ENCODE peak calls at places on chromosomes 12 and 14, in four cellular contexts. One of them, this sample, is unnamed.

GRCh38 chr12:77925536-77926108 is 94.9 kb downstream of the NAV3 start:
- DNase-seq in fibroblast of mammary gland: peak
- DNase-seq in prostate gland: peak
- DNase-seq in tibial artery: peak
- DNase-seq in this sample: peak

GRCh38 chr12:84124211-84124610 is 788.4 kb downstream of the SLC6A15 start:
- DNase-seq in fibroblast of mammary gland: no peak
- DNase-seq in prostate gland: no peak
- DNase-seq in tibial artery: no peak
- DNase-seq in this sample: no peak

GRCh38 chr12:59708484-59708883 is 112.7 kb downstream of the SLC16A7 start:
- DNase-seq in fibroblast of mammary gland: no peak
- DNase-seq in prostate gland: no peak
- DNase-seq in tibial artery: no peak
- DNase-seq in this sample: no peak

GRCh38 chr12:82682851-82683261 is 3.9 kb upstream of the TMTC2 start:
- DNase-seq in fibroblast of mammary gland: peak
- DNase-seq in prostate gland: peak
- DNase-seq in tibial artery: no peak
- DNase-seq in this sample: no peak

GRCh38 chr14:73757876-73758391 is 43.8 kb upstream of the PNMA1 start:
- DNase-seq in fibroblast of mammary gland: no peak
- DNase-seq in prostate gland: no peak
- DNase-seq in tibial artery: no peak
- DNase-seq in this sample: no peak

GRCh38 chr14:106228541-106229158 is 702.3 kb downstream of the TMEM121 start:
- DNase-seq in fibroblast of mammary gland: no peak
- DNase-seq in prostate gland: no peak
- DNase-seq in tibial artery: no peak
- DNase-seq in this sample: no peak

GRCh38 chr14:72962829-72963312 is 36.6 kb downstream of the DCAF4 start:
- DNase-seq in fibroblast of mammary gland: peak
- DNase-seq in prostate gland: no peak
- DNase-seq in tibial artery: no peak
- DNase-seq in this sample: peak

GRCh38 chr14:52283099-52283498 is 15.6 kb downstream of the PTGDR start:
- DNase-seq in fibroblast of mammary gland: no peak
- DNase-seq in prostate gland: no peak
- DNase-seq in tibial artery: no peak
- DNase-seq in this sample: no peak

GRCh38 chr14:66104486-66104885 is 381.7 kb upstream of the CCDC196 start:
- DNase-seq in fibroblast of mammary gland: no peak
- DNase-seq in prostate gland: no peak
- DNase-seq in tibial artery: no peak
- DNase-seq in this sample: no peak

GRCh38 chr14:79136437-79137430 is 966.6 kb downstream of the NRXN3 start:
- DNase-seq in fibroblast of mammary gland: no peak
- DNase-seq in prostate gland: no peak
- DNase-seq in tibial artery: no peak
- DNase-seq in this sample: no peak

GRCh38 chr12:101127521-101128219 is 82.4 kb downstream of the SLC5A8 start:
- DNase-seq in fibroblast of mammary gland: peak
- DNase-seq in prostate gland: no peak
- DNase-seq in tibial artery: no peak
- DNase-seq in this sample: peak

GRCh38 chr12:132484891-132485441 is 5.0 kb upstream of the FBRSL1 start:
- DNase-seq in fibroblast of mammary gland: no peak
- DNase-seq in prostate gland: no peak
- DNase-seq in tibial artery: no peak
- DNase-seq in this sample: no peak

GRCh38 chr12:13816394-13816793 is 165.0 kb downstream of the GRIN2B start:
- DNase-seq in fibroblast of mammary gland: no peak
- DNase-seq in prostate gland: no peak
- DNase-seq in tibial artery: no peak
- DNase-seq in this sample: no peak

GRCh38 chr14:21263284-21264024 is 5.8 kb downstream of the HNRNPC start:
- DNase-seq in fibroblast of mammary gland: peak
- DNase-seq in prostate gland: no peak
- DNase-seq in tibial artery: no peak
- DNase-seq in this sample: no peak

GRCh38 chr12:75844985-75845384 is 186.6 kb downstream of the PHLDA1 start:
- DNase-seq in fibroblast of mammary gland: no peak
- DNase-seq in prostate gland: no peak
- DNase-seq in tibial artery: no peak
- DNase-seq in this sample: no peak

GRCh38 chr12:1197264-1198018 is 206.4 kb downstream of the ERC1 start:
- DNase-seq in fibroblast of mammary gland: peak
- DNase-seq in prostate gland: no peak
- DNase-seq in tibial artery: no peak
- DNase-seq in this sample: no peak

GRCh38 chr12:34605510-34605887 is 583.2 kb downstream of the ALG10 start:
- DNase-seq in fibroblast of mammary gland: no peak
- DNase-seq in prostate gland: no peak
- DNase-seq in tibial artery: peak
- DNase-seq in this sample: no peak

GRCh38 chr12:108117163-108117849 is 11.8 kb upstream of the WSCD2 start:
- DNase-seq in fibroblast of mammary gland: no peak
- DNase-seq in prostate gland: no peak
- DNase-seq in tibial artery: no peak
- DNase-seq in this sample: no peak

GRCh38 chr14:28467611-28468010 is 299.0 kb upstream of the FOXG1 start:
- DNase-seq in fibroblast of mammary gland: no peak
- DNase-seq in prostate gland: no peak
- DNase-seq in tibial artery: no peak
- DNase-seq in this sample: no peak

GRCh38 chr12:116687888-116688287 is 50.0 kb downstream of the SPRING1 start:
- DNase-seq in fibroblast of mammary gland: peak
- DNase-seq in prostate gland: no peak
- DNase-seq in tibial artery: peak
- DNase-seq in this sample: peak

GRCh38 chr12:63387736-63388135 is 236.7 kb upstream of the AVPR1A start:
- DNase-seq in fibroblast of mammary gland: no peak
- DNase-seq in prostate gland: no peak
- DNase-seq in tibial artery: no peak
- DNase-seq in this sample: no peak

GRCh38 chr12:118337194-118337838 is 35.4 kb downstream of the TAOK3 start:
- DNase-seq in fibroblast of mammary gland: no peak
- DNase-seq in prostate gland: peak
- DNase-seq in tibial artery: no peak
- DNase-seq in this sample: peak

GRCh38 chr12:67813509-67813908 is 165.0 kb downstream of the DYRK2 start:
- DNase-seq in fibroblast of mammary gland: peak
- DNase-seq in prostate gland: no peak
- DNase-seq in tibial artery: no peak
- DNase-seq in this sample: peak

GRCh38 chr12:56103066-56103711 is 1.2 kb upstream of the PA2G4 start:
- DNase-seq in fibroblast of mammary gland: no peak
- DNase-seq in prostate gland: no peak
- DNase-seq in tibial artery: no peak
- DNase-seq in this sample: no peak

GRCh38 chr12:109952160-109952858 is 43.9 kb downstream of the GIT2 start:
- DNase-seq in fibroblast of mammary gland: no peak
- DNase-seq in prostate gland: no peak
- DNase-seq in tibial artery: no peak
- DNase-seq in this sample: no peak

GRCh38 chr12:118641249-118641648 is 264.9 kb downstream of the SUDS3 start:
- DNase-seq in fibroblast of mammary gland: no peak
- DNase-seq in prostate gland: no peak
- DNase-seq in tibial artery: no peak
- DNase-seq in this sample: no peak

GRCh38 chr12:6370994-6371754 is 4.2 kb downstream of the SCNN1A start:
- DNase-seq in fibroblast of mammary gland: peak
- DNase-seq in prostate gland: peak
- DNase-seq in tibial artery: no peak
- DNase-seq in this sample: peak

GRCh38 chr14:87690076-87690661 is 302.8 kb downstream of the GALC start:
- DNase-seq in fibroblast of mammary gland: no peak
- DNase-seq in prostate gland: no peak
- DNase-seq in tibial artery: no peak
- DNase-seq in this sample: no peak

GRCh38 chr12:76529226-76529918 is 30.2 kb downstream of the OSBPL8 start:
- DNase-seq in fibroblast of mammary gland: peak
- DNase-seq in prostate gland: no peak
- DNase-seq in tibial artery: no peak
- DNase-seq in this sample: peak

GRCh38 chr12:59149995-59150642 is 229.8 kb upstream of the LRIG3 start:
- DNase-seq in fibroblast of mammary gland: peak
- DNase-seq in prostate gland: peak
- DNase-seq in tibial artery: no peak
- DNase-seq in this sample: peak

GRCh38 chr12:29559194-29559593 is 61.7 kb upstream of the OVCH1 start:
- DNase-seq in fibroblast of mammary gland: no peak
- DNase-seq in prostate gland: no peak
- DNase-seq in tibial artery: no peak
- DNase-seq in this sample: no peak
- H3K4me3 ChIP-seq in fibroblast of mammary gland: no peak
- H3K4me3 ChIP-seq in prostate gland: no peak
- H3K4me3 ChIP-seq in tibial artery: no peak
- H3K4me3 ChIP-seq in this sample: no peak

GRCh38 chr12:10196210-10196609 is 16.5 kb upstream of the GABARAPL1 start:
- DNase-seq in fibroblast of mammary gland: no peak
- DNase-seq in prostate gland: no peak
- DNase-seq in tibial artery: no peak
- DNase-seq in this sample: no peak

GRCh38 chr12:10194160-10194559 is 15.3 kb downstream of the TMEM52B start:
- DNase-seq in fibroblast of mammary gland: peak
- DNase-seq in prostate gland: no peak
- DNase-seq in tibial artery: no peak
- DNase-seq in this sample: no peak

GRCh38 chr12:10197879-10198278 is 14.8 kb upstream of the GABARAPL1 start:
- DNase-seq in fibroblast of mammary gland: no peak
- DNase-seq in prostate gland: no peak
- DNase-seq in tibial artery: no peak
- DNase-seq in this sample: no peak
- H3K4me3 ChIP-seq in fibroblast of mammary gland: no peak
- H3K4me3 ChIP-seq in prostate gland: no peak
- H3K4me3 ChIP-seq in tibial artery: no peak
- H3K4me3 ChIP-seq in this sample: no peak

GRCh38 chr14:92850492-92850891 is 56.4 kb downstream of the GOLGA5 start:
- DNase-seq in fibroblast of mammary gland: peak
- DNase-seq in prostate gland: no peak
- DNase-seq in tibial artery: no peak
- DNase-seq in this sample: peak
- H3K4me3 ChIP-seq in fibroblast of mammary gland: no peak
- H3K4me3 ChIP-seq in prostate gland: no peak
- H3K4me3 ChIP-seq in tibial artery: no peak
- H3K4me3 ChIP-seq in this sample: no peak

GRCh38 chr12:30164937-30165336 is 381.2 kb upstream of the TMTC1 start:
- DNase-seq in fibroblast of mammary gland: no peak
- DNase-seq in prostate gland: no peak
- DNase-seq in tibial artery: no peak
- DNase-seq in this sample: no peak
- H3K4me3 ChIP-seq in fibroblast of mammary gland: no peak
- H3K4me3 ChIP-seq in prostate gland: no peak
- H3K4me3 ChIP-seq in tibial artery: no peak
- H3K4me3 ChIP-seq in this sample: no peak

GRCh38 chr12:70255311-70255710 is 12.1 kb downstream of the CNOT2 start:
- DNase-seq in fibroblast of mammary gland: peak
- DNase-seq in prostate gland: no peak
- DNase-seq in tibial artery: no peak
- DNase-seq in this sample: peak
- H3K4me3 ChIP-seq in fibroblast of mammary gland: no peak
- H3K4me3 ChIP-seq in prostate gland: no peak
- H3K4me3 ChIP-seq in tibial artery: peak
- H3K4me3 ChIP-seq in this sample: no peak

GRCh38 chr14:83085141-83085540 is 1551.5 kb upstream of the SEL1L start:
- DNase-seq in fibroblast of mammary gland: no peak
- DNase-seq in prostate gland: no peak
- DNase-seq in tibial artery: no peak
- DNase-seq in this sample: no peak
- H3K4me3 ChIP-seq in fibroblast of mammary gland: no peak
- H3K4me3 ChIP-seq in prostate gland: no peak
- H3K4me3 ChIP-seq in tibial artery: no peak
- H3K4me3 ChIP-seq in this sample: no peak

GRCh38 chr12:2384029-2384386 is 331.2 kb downstream of the CACNA1C start:
- DNase-seq in fibroblast of mammary gland: peak
- DNase-seq in prostate gland: no peak
- DNase-seq in tibial artery: peak
- DNase-seq in this sample: no peak
- H3K4me3 ChIP-seq in fibroblast of mammary gland: no peak
- H3K4me3 ChIP-seq in prostate gland: no peak
- H3K4me3 ChIP-seq in tibial artery: no peak
- H3K4me3 ChIP-seq in this sample: no peak

This sample was measured in fibroblast of pulmonary artery.